ENCODE peak calls at places on chromosomes 12 and 14, in six cellular contexts. L, E, T, A, I and M are unnamed samples.
A peak's percentile ranks its signal among the peaks of the same experiment; 100 is the strongest.

GRCh38 chr14:103123634-103124500 is 606 bp downstream of the TNFAIP2 start:
- DNase-seq in L (no peak), E (no peak), T (peak; percentile 56), A (no peak), I (peak; percentile 49), M (no peak)

GRCh38 chr14:36515105-36515593 is 4.9 kb downstream of the NKX2-1 start:
- DNase-seq in L (no peak), E (no peak), T (no peak), A (no peak), I (no peak), M (no peak)

GRCh38 chr14:93456356-93456755 is 25.6 kb downstream of the UNC79 start:
- DNase-seq in L (no peak), E (no peak), T (no peak), A (peak; percentile 21), I (no peak), M (no peak)

GRCh38 chr14:75310295-75311059 is 31.8 kb downstream of the FOS start:
- DNase-seq in L (peak; percentile 74), E (peak; percentile 63), T (peak; percentile 74), A (peak; percentile 66), I (peak; percentile 90), M (no peak)

GRCh38 chr12:7431993-7432685 is 11.8 kb downstream of the CD163L1 start:
- DNase-seq in L (no peak), E (no peak), T (no peak), A (peak; percentile 38), I (peak; percentile 5), M (no peak)

GRCh38 chr14:27386391-27386790 is 788.6 kb upstream of the NOVA1 start:
- DNase-seq in L (no peak), E (no peak), T (no peak), A (no peak), I (no peak), M (no peak)

GRCh38 chr14:34035177-34035933 is 84.5 kb upstream of the EGLN3 start:
- DNase-seq in L (peak; percentile 65), E (no peak), T (peak; percentile 42), A (peak; percentile 80), I (no peak), M (no peak)

GRCh38 chr14:70011098-70011497 is 131.9 kb downstream of the SMOC1 start:
- DNase-seq in L (no peak), E (no peak), T (no peak), A (peak; percentile 53), I (no peak), M (no peak)

GRCh38 chr12:105968025-105968424 is 170.7 kb downstream of the NUAK1 start:
- DNase-seq in L (no peak), E (no peak), T (no peak), A (no peak), I (no peak), M (no peak)

GRCh38 chr12:106248849-106249371 is 1.1 kb upstream of the CKAP4 start:
- DNase-seq in L (peak; percentile 19), E (no peak), T (no peak), A (no peak), I (peak; percentile 76), M (no peak)

GRCh38 chr12:122064780-122065588 is 13.6 kb upstream of the MLXIP start:
- DNase-seq in L (no peak), E (no peak), T (no peak), A (peak; percentile 56), I (peak; percentile 69), M (no peak)

GRCh38 chr14:77892381-77892871 is 92.5 kb downstream of the ADCK1 start:
- DNase-seq in L (no peak), E (no peak), T (peak; percentile 31), A (no peak), I (no peak), M (no peak)

DNA sequence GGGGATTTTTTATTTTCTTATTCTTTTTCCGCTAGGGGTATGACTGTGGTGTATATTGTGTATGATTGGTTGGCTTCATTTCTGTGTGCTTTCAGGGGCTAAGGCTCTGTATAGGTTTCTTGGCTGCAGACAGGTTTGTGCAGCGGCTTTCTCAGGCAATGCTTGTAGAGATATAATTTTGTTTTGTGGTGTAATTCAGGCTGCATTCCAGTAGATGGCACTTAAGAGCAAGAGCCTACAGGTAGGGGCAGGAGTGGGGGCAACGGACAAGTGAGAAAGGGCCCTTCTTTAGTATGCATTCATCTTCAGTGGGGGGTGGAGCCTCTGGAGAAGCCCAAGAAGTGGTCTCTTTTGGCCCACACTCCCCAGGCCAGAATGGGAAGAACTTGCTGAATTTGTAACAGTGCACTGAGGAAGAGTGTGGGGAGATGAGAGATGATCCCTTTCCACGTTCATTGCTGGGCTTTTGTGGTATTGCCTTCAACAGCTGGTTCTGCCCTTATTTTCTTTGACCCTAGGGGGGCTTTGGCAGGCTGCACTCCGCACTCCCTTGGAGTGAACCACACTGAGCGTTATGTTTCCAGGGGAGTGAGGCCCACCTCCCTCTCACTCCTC is 78.6 kb downstream of the IFNG-AS1 start:
- DNase-seq in L (no peak), E (no peak), T (no peak), A (peak; percentile 18), I (no peak), M (no peak)
- TF ChIP-seq CTCF in L (no peak), E (peak; percentile 42), T (no peak), A (peak; percentile 32), I (peak; percentile 40), M (no peak)

GRCh38 chr14:68521557-68521901 is 271.3 kb downstream of the ZFP36L1 start:
- DNase-seq in L (no peak), E (no peak), T (no peak), A (no peak), I (no peak), M (no peak)
- TF ChIP-seq CTCF in L (no peak), E (no peak), T (no peak), A (no peak), I (no peak), M (no peak)

GRCh38 chr12:78037707-78038106 is 207.0 kb downstream of the NAV3 start:
- DNase-seq in L (no peak), E (no peak), T (no peak), A (no peak), I (no peak), M (no peak)
- TF ChIP-seq CTCF in L (no peak), E (no peak), T (no peak), A (no peak), I (no peak), M (no peak)

GRCh38 chr12:49342914-49343731 is 3.6 kb upstream of the DNAJC22 start:
- DNase-seq in L (no peak), E (no peak), T (peak; percentile 24), A (no peak), I (no peak), M (no peak)
- TF ChIP-seq CTCF in L (no peak), E (no peak), T (no peak), A (no peak), I (no peak), M (no peak)

GRCh38 chr14:96699666-96700065 is 97.5 kb upstream of the VRK1 start:
- DNase-seq in L (no peak), E (no peak), T (no peak), A (no peak), I (no peak), M (no peak)
- TF ChIP-seq CTCF in L (no peak), E (no peak), T (no peak), A (no peak), I (no peak), M (no peak)